ENCODE peak calls at places on chromosome 21, in five cellular contexts. G, X, E, S and T are unnamed samples. For H3K9me3 and H3K36me3, the result is how much of the 10 kb centered on the place peaks cover.

GRCh38 chr21:28277324-28277723 is 715.4 kb downstream of the LTN1 start:
- DNase-seq in G (no peak), X (no peak), E (no peak), S (no peak), T (no peak)

GRCh38 chr21:38303300-38303699 is 46.5 kb downstream of the KCNJ15 start:
- DNase-seq in G (no peak), X (peak), E (peak), S (no peak), T (peak)

GRCh38 chr21:27526451-27526850 is 559.6 kb upstream of the ADAMTS5 start:
- DNase-seq in G (no peak), X (no peak), E (no peak), S (no peak), T (no peak)

GRCh38 chr21:21226472-21226871 is 228.3 kb downstream of the NCAM2 start:
- DNase-seq in G (no peak), X (no peak), E (no peak), S (no peak), T (no peak)

GRCh38 chr21:21921410-21922232 is 923.4 kb downstream of the NCAM2 start:
- DNase-seq in G (peak), X (no peak), E (no peak), S (no peak), T (no peak)

GRCh38 chr21:38088916-38089762 is 167.7 kb upstream of the KCNJ15 start:
- DNase-seq in G (no peak), X (no peak), E (no peak), S (no peak), T (no peak)

GRCh38 chr21:38953516-38953915 is 147.8 kb downstream of the ETS2 start:
- DNase-seq in G (no peak), X (no peak), E (no peak), S (no peak), T (no peak)

GRCh38 chr21:38126677-38127271 is 130.0 kb upstream of the KCNJ15 start:
- DNase-seq in G (peak), X (peak), E (peak), S (no peak), T (peak)

GRCh38 chr21:26469789-26470188 is 103.3 kb downstream of the CYYR1 start:
- DNase-seq in G (no peak), X (no peak), E (peak), S (no peak), T (peak)

DNA sequence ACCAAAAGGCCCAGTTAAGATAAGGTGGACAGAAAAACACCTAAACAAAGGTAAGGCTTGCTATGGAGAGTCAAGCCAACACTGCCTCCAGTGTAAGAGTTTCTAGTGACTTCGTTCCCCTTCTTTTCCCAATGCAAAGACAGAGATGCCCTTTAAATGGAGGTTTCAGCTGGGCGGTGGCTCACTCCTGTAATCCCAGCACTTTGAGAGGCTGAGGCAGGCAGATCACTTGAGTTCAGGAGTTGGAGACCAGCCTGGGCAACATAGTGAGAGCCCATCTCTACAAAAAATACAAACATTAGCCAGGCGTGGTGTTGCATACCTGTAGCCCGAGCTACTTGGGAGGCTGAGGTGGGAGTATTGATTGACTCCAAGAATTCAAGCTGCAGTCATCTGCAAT is 24.0 kb upstream of the COL6A1 start:
- DNase-seq in G (no peak), X (no peak), E (no peak), S (no peak), T (no peak)
- H3K4me3 ChIP-seq in G (no peak), X (no peak), E (no peak), S (no peak), T (no peak)

GRCh38 chr21:40185208-40185607 is 318.0 kb downstream of the PCP4 start:
- DNase-seq in G (no peak), X (no peak), E (no peak), S (no peak), T (no peak)
- H3K9me3 ChIP-seq in G (under half), X (under half), E (under half), S (under half), T (under half)

DNA sequence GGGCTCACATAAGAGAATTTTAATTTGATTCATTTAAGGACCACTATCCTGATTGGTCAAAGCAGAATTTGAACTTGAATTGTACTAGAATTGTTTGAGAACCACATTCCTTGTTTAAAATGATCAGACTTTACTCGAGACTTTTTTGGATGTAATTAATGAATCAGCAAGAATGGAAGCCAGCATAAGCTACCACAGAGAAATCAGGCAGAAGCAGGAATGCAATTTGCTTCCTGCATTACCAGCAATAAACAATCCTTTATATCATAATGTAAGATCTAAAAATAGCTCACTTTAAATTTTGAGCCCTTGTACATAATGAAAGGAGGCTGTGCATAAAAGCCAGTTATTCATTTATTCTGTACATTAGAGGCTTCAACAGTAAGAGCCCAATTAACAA is 119.8 kb upstream of the BACE2 start:
- DNase-seq in G (no peak), X (no peak), E (no peak), S (no peak), T (no peak)
- H3K36me3 ChIP-seq in G (under half), X (under half), E (under half), S (under half), T (under half)

GRCh38 chr21:44353200-44353970 is at the start of gene TRPM2:
- DNase-seq in G (no peak), X (no peak), E (no peak), S (no peak), T (no peak)
- H3K4me3 ChIP-seq in G (no peak), X (no peak), E (no peak), S (no peak), T (no peak)

GRCh38 chr21:30684506-30684905 is 34.1 kb downstream of the KRTAP21-3 start:
- DNase-seq in G (no peak), X (no peak), E (no peak), S (no peak), T (no peak)
- H3K9me3 ChIP-seq in G (under half), X (under half), E (under half), S (under half), T (under half)

GRCh38 chr21:46357335-46357604 is 33.3 kb downstream of the PCNT start:
- DNase-seq in G (peak), X (no peak), E (no peak), S (no peak), T (no peak)
- H3K36me3 ChIP-seq in G (under half), X (under half), E (under half), S (under half), T (half or more)

DNA sequence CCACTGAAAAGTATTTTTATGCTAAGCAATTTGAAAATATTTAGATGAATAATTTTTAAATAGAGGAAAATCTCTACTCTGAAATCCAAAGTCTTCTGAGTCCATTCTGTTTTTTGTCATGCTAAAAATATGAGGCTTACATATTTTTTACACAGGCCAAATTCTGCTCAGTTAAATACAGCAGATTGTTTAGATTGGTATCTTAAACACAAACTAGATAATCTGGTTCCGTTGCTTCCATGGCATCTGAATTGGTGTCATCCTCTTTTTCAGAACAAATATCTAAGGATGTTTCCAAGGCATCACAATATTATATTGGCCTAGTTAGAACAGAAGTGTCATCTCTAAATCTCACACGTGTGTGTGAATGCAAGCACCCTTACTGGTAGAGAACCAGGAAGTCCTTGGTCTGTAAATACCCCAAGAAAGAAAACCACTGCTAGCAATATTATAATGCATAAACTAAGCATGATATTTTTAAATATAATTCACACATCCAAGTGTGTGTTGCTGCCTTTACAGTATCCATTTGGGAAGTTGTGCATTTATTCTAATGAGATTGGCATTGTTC is 151.1 kb downstream of the NRIP1 start:
- DNase-seq in G (no peak), X (no peak), E (no peak), S (no peak), T (no peak)
- H3K4me3 ChIP-seq in G (no peak), X (no peak), E (no peak), S (no peak), T (no peak)

GRCh38 chr21:34166468-34166867 is 93.1 kb downstream of the MRPS6 start:
- DNase-seq in G (no peak), X (no peak), E (no peak), S (no peak), T (peak)
- H3K9me3 ChIP-seq in G (under half), X (under half), E (under half), S (under half), T (under half)

DNA sequence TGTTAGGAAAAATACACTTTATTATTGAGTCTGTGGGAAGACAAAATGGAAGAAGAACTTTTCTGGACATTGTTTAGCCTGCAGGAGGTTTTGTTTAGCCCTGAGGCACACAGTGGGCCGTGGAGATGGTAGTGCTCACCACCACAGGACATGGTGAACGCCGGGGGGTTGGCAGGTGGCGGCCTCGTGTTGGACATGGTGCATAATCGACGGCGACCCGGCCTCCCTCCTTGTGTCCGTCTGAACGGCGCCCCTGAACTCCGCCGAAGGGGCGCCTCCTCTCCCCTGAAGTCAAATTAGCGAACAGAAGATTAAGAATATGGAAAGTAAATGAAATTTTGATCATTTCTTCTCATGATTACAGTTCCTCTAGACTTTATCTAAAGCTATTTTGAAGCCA is 126.4 kb downstream of the PCBP3 start:
- DNase-seq in G (no peak), X (no peak), E (no peak), S (no peak), T (no peak)
- H3K36me3 ChIP-seq in G (under half), X (under half), E (under half), S (under half), T (under half)